ENCODE peak calls at places on chromosome 5, in five cellular contexts. E is psoas muscle; O is colonic mucosa; Z is CD8-positive, alpha-beta T cell; H is GM23338. Q is an unnamed sample.

GRCh38 chr5:161676109-161676508 is 9.4 kb upstream of the GABRA6 start:
- DNase-seq in E (no peak), O (no peak), Z (no peak), H (peak; percentile 69), Q (no peak)

GRCh38 chr5:140044041-140044440 is 942 bp upstream of the NRG2 start:
- DNase-seq in E (no peak), O (no peak), Z (no peak), H (peak; percentile 54), Q (no peak)

GRCh38 chr5:38291355-38291754 is 33.0 kb downstream of the EGFLAM start:
- DNase-seq in E (no peak), O (no peak), Z (no peak), H (no peak), Q (no peak)

GRCh38 chr5:94731471-94731870 is 113.0 kb downstream of the SLF1 start:
- DNase-seq in E (no peak), O (no peak), Z (no peak), H (no peak), Q (no peak)

GRCh38 chr5:157189223-157189622 is 8.6 kb downstream of the ITK start:
- DNase-seq in E (no peak), O (no peak), Z (no peak), H (no peak), Q (no peak)

GRCh38 chr5:87302061-87302460 is 34.4 kb downstream of the RASA1 start:
- DNase-seq in E (no peak), O (no peak), Z (no peak), H (no peak), Q (no peak)

GRCh38 chr5:36073595-36074216 is 7.0 kb upstream of the UGT3A2 start:
- DNase-seq in E (no peak), O (no peak), Z (no peak), H (peak; percentile 84), Q (peak; percentile 52)

GRCh38 chr5:147805030-147805454 is 22.5 kb upstream of the JAKMIP2 start:
- DNase-seq in E (no peak), O (no peak), Z (peak; percentile 63), H (no peak), Q (no peak)

GRCh38 chr5:39025456-39025855 is 48.7 kb downstream of the RICTOR start:
- DNase-seq in E (no peak), O (no peak), Z (no peak), H (no peak), Q (no peak)

GRCh38 chr5:62284946-62285891 is 20.8 kb upstream of the KIF2A start:
- DNase-seq in E (no peak), O (no peak), Z (peak; percentile 30), H (no peak), Q (no peak)

GRCh38 chr5:135901633-135902032 is 6.0 kb upstream of the IL9 start:
- DNase-seq in E (no peak), O (no peak), Z (no peak), H (no peak), Q (no peak)

GRCh38 chr5:126368239-126368812 is 54.9 kb upstream of the GRAMD2B start:
- DNase-seq in E (no peak), O (no peak), Z (no peak), H (peak; percentile 88), Q (no peak)

GRCh38 chr5:33195431-33196128 is 245.2 kb upstream of the TARS1 start:
- DNase-seq in E (no peak), O (no peak), Z (no peak), H (no peak), Q (no peak)

GRCh38 chr5:172806897-172807672 is 27.0 kb upstream of the ERGIC1 start:
- DNase-seq in E (peak; percentile 86), O (peak; percentile 96), Z (peak; percentile 87), H (peak; percentile 79), Q (no peak)

GRCh38 chr5:1553642-1554409 is 30.1 kb upstream of the LPCAT1 start:
- DNase-seq in E (no peak), O (no peak), Z (no peak), H (no peak), Q (peak; percentile 8)

GRCh38 chr5:168585119-168585912 is 6.1 kb upstream of the PANK3 start:
- DNase-seq in E (no peak), O (no peak), Z (no peak), H (no peak), Q (no peak)

GRCh38 chr5:134526483-134527155 is 1.1 kb downstream of the JADE2 start:
- DNase-seq in E (peak; percentile 82), O (peak; percentile 87), Z (peak; percentile 69), H (peak; percentile 92), Q (no peak)

GRCh38 chr5:98679963-98680362 is 93.5 kb upstream of the RGMB start:
- DNase-seq in E (no peak), O (no peak), Z (no peak), H (no peak), Q (no peak)

GRCh38 chr5:160199410-160199911 is 29.8 kb upstream of the FABP6 start:
- DNase-seq in E (peak; percentile 74), O (peak; percentile 75), Z (peak; percentile 62), H (peak; percentile 83), Q (peak; percentile 62)

GRCh38 chr5:145825751-145826180 is 9.4 kb downstream of the PRELID2 start:
- DNase-seq in E (no peak), O (no peak), Z (no peak), H (peak; percentile 83), Q (no peak)

GRCh38 chr5:76305264-76305663 is 97.8 kb upstream of the IQGAP2 start:
- DNase-seq in E (no peak), O (no peak), Z (no peak), H (no peak), Q (no peak)

GRCh38 chr5:91797581-91797980 is 414.5 kb upstream of the ARRDC3 start:
- DNase-seq in E (no peak), O (no peak), Z (no peak), H (peak; percentile 56), Q (no peak)

GRCh38 chr5:67510204-67510603 is 313.6 kb upstream of the CD180 start:
- DNase-seq in E (no peak), O (no peak), Z (no peak), H (no peak), Q (no peak)

GRCh38 chr5:181215997-181216982 is 6.8 kb upstream of the TRIM41 start:
- DNase-seq in E (no peak), O (no peak), Z (peak; percentile 47), H (peak; percentile 37), Q (no peak)

GRCh38 chr5:170892201-170892600 is 30.4 kb downstream of the RANBP17 start:
- DNase-seq in E (no peak), O (no peak), Z (no peak), H (no peak), Q (no peak)

GRCh38 chr5:73513996-73514395 is 15.8 kb downstream of the BTF3 start:
- DNase-seq in E (no peak), O (peak; percentile 64), Z (no peak), H (no peak), Q (no peak)

GRCh38 chr5:134939500-134939899 is 28.2 kb upstream of the CATSPER3 start:
- DNase-seq in E (no peak), O (no peak), Z (no peak), H (no peak), Q (no peak)

GRCh38 chr5:84249918-84250635 is 134.6 kb downstream of the EDIL3 start:
- DNase-seq in E (no peak), O (no peak), Z (no peak), H (peak; percentile 24), Q (peak; percentile 35)

GRCh38 chr5:172919525-172920446 is 39.4 kb upstream of the RPL26L1 start:
- DNase-seq in E (peak; percentile 58), O (no peak), Z (no peak), H (no peak), Q (no peak)

GRCh38 chr5:77230727-77231469 is 20.4 kb downstream of the PDE8B start:
- DNase-seq in E (no peak), O (no peak), Z (no peak), H (peak; percentile 56), Q (no peak)

DNA sequence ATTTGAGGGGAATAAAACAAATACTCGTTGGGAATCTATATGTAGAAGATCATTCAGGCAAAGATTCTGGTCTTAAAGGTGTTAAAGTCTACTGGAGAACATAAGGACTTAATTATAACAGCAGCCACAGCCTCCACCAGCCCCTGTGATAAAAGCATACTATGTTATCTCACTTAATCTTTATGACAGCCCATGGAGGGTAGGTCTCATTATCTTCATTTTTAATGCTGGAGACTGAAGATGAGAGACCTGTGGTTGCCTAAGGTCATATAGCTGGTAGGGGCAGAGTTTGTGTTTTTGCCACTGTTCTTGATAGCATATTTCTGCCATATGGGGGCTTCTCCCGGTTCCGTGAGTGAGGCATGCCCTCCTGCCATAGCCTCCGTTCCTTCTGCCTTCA is 88.7 kb downstream of the TRIO start:
- DNase-seq in E (no peak), O (no peak), Z (no peak), H (no peak), Q (no peak)
- H3K27ac ChIP-seq in E (no peak overlapping the region), O (no peak overlapping the region), Z (no peak overlapping the region), H (no peak overlapping the region), Q (no peak overlapping the region)

DNA sequence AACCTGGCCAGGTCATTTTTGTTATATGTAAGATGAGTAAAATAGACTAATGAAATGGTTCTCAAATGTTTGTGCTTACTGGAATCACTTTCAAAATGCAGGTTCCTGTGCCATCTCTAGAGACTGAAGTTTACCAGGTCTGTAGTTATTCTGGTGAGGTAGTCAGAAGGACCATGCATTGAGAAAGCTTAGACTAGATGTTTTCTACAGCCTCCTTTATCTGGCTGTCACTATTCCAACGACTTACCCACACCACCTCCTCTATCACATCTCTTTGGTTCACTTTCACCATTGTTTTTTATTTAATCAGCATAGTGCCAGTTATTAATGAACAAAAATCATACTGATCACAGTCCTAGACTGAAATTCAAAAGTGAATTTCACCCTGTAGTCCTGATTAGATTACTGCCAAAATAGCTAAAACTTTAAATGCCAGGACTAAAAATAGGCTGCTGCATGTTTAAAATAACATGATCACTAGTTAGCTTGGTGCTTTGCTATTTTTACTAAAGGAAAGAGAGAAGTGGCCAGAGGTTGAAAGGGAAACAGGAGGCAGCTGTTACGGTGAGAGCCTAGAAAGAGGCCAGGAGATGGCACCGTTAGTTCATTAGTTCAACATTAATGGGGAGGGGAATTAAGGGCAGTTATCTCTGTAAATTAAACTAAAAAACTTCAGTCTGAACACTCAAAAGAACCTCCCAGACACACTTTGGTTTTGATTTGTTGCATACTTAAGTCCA is 13.9 kb upstream of the FNIP1 start:
- DNase-seq in E (no peak), O (no peak), Z (no peak), H (peak; percentile 59), Q (no peak)
- TF ChIP-seq CTCF in E (peak; percentile 43), O (no peak), Z (no peak), H (peak; percentile 61), Q (peak; percentile 37)

DNA sequence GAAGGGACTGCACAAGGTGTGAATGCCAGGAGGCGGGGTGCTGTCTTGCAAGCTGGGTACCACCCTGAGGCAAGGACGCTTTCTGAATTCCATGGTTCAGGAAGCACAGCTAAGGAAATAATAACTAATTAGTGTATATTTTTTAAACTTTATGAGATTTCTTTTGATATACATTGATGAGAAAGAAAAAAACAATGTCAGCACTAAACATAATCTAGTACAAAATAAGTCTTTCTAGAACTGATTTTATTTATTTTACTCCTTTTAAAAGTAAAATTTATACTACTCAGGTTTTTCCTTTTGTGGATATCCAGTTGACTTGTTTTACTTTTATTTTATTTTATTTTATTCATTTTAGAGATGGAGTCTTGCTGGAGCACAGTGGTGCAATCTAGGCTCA is 3.6 kb downstream of the DNAJC21 start:
- DNase-seq in E (no peak), O (no peak), Z (no peak), H (no peak), Q (no peak)
- H3K36me3 ChIP-seq in E (peaks cover 5% of the 10 kb centered on the region), O (no peaks in the 10 kb centered on the region), Z (peaks cover 12% of the 10 kb centered on the region), H (peaks cover 23% of the 10 kb centered on the region), Q (peaks cover 54% of the 10 kb centered on the region)

GRCh38 chr5:150505816-150506215 is 2.1 kb upstream of the NDST1 start:
- DNase-seq in E (no peak), O (no peak), Z (no peak), H (no peak), Q (no peak)
- H3K27ac ChIP-seq in E (peak overlapping the region; percentile 86), O (no peak overlapping the region), Z (no peak overlapping the region), H (no peak overlapping the region), Q (peak overlapping the region; percentile 93)